ENCODE peak calls at places on chromosomes 7 and 10, in nine cellular contexts. U is non-pigmented ciliary epithelial cell; J is AML-193; I is activated CD4-positive, CD25-positive, alpha-beta regulatory T cell treated with anti-CD3 and anti-CD28 coated beads, Interleukin-2, amount 50 U/mL, for 72 hours; T is WTC11; Z is GF-D8; G is RKO; C is AG04450; S is brain microvascular endothelial cell. X is an unnamed sample.

GRCh38 chr10:63437334-63437949 is 28.3 kb downstream of the JMJD1C start:
- DNase-seq in C (no peak), I (no peak), T (no peak), S (no peak), J (no peak), Z (peak; percentile 44), U (no peak), G (no peak), X (no peak)

GRCh38 chr7:129438839-129439640 is 4.8 kb downstream of the STRIP2 start:
- DNase-seq in T (no peak), C (no peak), U (peak; percentile 38), G (peak; percentile 100), S (peak; percentile 69), J (peak; percentile 53), Z (no peak), I (no peak), X (no peak)

GRCh38 chr10:44306147-44306710 is 78.7 kb downstream of the CXCL12 start:
- DNase-seq in U (no peak), G (peak; percentile 5), J (no peak), C (peak; percentile 37), I (no peak), T (no peak), Z (no peak), S (peak; percentile 39), X (no peak)

GRCh38 chr7:159012353-159013069 is 132.2 kb downstream of the VIPR2 start:
- DNase-seq in S (no peak), T (no peak), J (no peak), I (no peak), G (no peak), U (no peak), C (no peak), Z (no peak), X (peak; percentile 80)

GRCh38 chr7:84354866-84355265 is 160.3 kb upstream of the SEMA3A start:
- DNase-seq in J (no peak), G (no peak), T (no peak), S (no peak), I (no peak), U (no peak), C (no peak), Z (no peak), X (no peak)

GRCh38 chr7:92246363-92247101 is 758 bp downstream of the ANKIB1 start:
- DNase-seq in Z (no peak), I (peak; percentile 31), U (no peak), G (peak; percentile 66), J (no peak), C (no peak), T (peak; percentile 62), S (no peak), X (peak; percentile 41)

GRCh38 chr10:126930506-126931458 is 25.6 kb downstream of the DOCK1 start:
- DNase-seq in S (peak; percentile 21), Z (no peak), G (no peak), U (no peak), T (no peak), C (peak; percentile 16), J (no peak), I (no peak), X (no peak)

GRCh38 chr10:69316313-69317059 is 38.2 kb downstream of the HK1 start:
- DNase-seq in S (peak; percentile 23), Z (no peak), I (no peak), J (no peak), C (no peak), G (no peak), U (no peak), T (no peak), X (no peak)

GRCh38 chr10:123966896-123967231 is 75.3 kb upstream of the CPXM2 start:
- DNase-seq in I (no peak), C (no peak), U (no peak), Z (no peak), J (no peak), T (no peak), S (no peak), G (no peak), X (no peak)

GRCh38 chr10:37015498-37015897 is 109.9 kb upstream of the ANKRD30A start:
- DNase-seq in Z (no peak), I (no peak), U (no peak), C (no peak), S (no peak), G (no peak), T (no peak), J (no peak), X (no peak)

GRCh38 chr10:5814110-5815107 is 1.2 kb upstream of the GDI2 start:
- DNase-seq in J (peak; percentile 36), Z (peak; percentile 44), S (peak; percentile 7), G (peak; percentile 71), I (no peak), T (no peak), C (no peak), U (no peak), X (no peak)

GRCh38 chr7:105656922-105657521 is 75.7 kb upstream of the EFCAB10 start:
- DNase-seq in Z (no peak), G (no peak), J (peak; percentile 23), C (no peak), I (peak; percentile 79), U (no peak), S (no peak), T (peak; percentile 88), X (no peak)